ENCODE peak calls at places on chromosomes 7 and 10, in six cellular contexts. U, D, I, A, N and F are unnamed samples.

GRCh38 chr7:99791667-99792356 is 7.8 kb upstream of the CYP3A4 start:
- DNase-seq in U (no peak), D (no peak), I (no peak), A (no peak), N (no peak), F (no peak)

GRCh38 chr10:77123330-77123729 is 514.3 kb downstream of the KCNMA1 start:
- DNase-seq in U (no peak), D (no peak), I (no peak), A (no peak), N (no peak), F (no peak)

GRCh38 chr7:137903382-137904169 is 56.8 kb upstream of the DGKI start:
- DNase-seq in U (peak), D (peak), I (peak), A (peak), N (peak), F (peak)

GRCh38 chr7:34748244-34749039 is 90.4 kb downstream of the NPSR1 start:
- DNase-seq in U (no peak), D (no peak), I (no peak), A (peak), N (peak), F (peak)

GRCh38 chr7:42097756-42098155 is 139.3 kb downstream of the GLI3 start:
- DNase-seq in U (no peak), D (no peak), I (no peak), A (peak), N (no peak), F (no peak)

GRCh38 chr7:30813466-30813865 is 42.2 kb downstream of the MINDY4 start:
- DNase-seq in U (no peak), D (no peak), I (no peak), A (no peak), N (no peak), F (no peak)

GRCh38 chr7:65475734-65476319 is 102.2 kb downstream of the ZNF92 start:
- DNase-seq in U (no peak), D (peak), I (no peak), A (no peak), N (peak), F (peak)

GRCh38 chr7:6183006-6183405 is 89.4 kb downstream of the CYTH3 start:
- DNase-seq in U (no peak), D (no peak), I (no peak), A (no peak), N (no peak), F (no peak)

GRCh38 chr10:35211390-35211789 is 84.7 kb downstream of the CREM start:
- DNase-seq in U (no peak), D (no peak), I (no peak), A (peak), N (no peak), F (no peak)